ENCODE peak calls at places on chromosomes 7 and 10, in five cellular contexts. U is body of pancreas, Y is transverse colon, C is spleen, A is IMR-90. L is an unnamed sample.

GRCh38 chr10:69696073-69696731 is 66.2 kb downstream of the FAM241B start:
- DNase-seq in U (peak; percentile 33), Y (no peak), C (no peak), A (peak; percentile 91), L (no peak)

GRCh38 chr10:1297566-1298301 is 241.5 kb downstream of the WDR37 start:
- DNase-seq in U (no peak), Y (no peak), C (no peak), A (no peak), L (no peak)

GRCh38 chr7:2037805-2038635 is 194.7 kb downstream of the MAD1L1 start:
- DNase-seq in U (peak; percentile 68), Y (no peak), C (peak; percentile 60), A (peak; percentile 80), L (peak; percentile 24)

GRCh38 chr10:14360515-14360914 is 29.8 kb upstream of the FRMD4A start:
- DNase-seq in U (no peak), Y (no peak), C (no peak), A (no peak), L (no peak)

GRCh38 chr10:114876602-114877300 is 55.2 kb downstream of the FHIP2A start:
- DNase-seq in U (peak; percentile 79), Y (peak; percentile 62), C (peak; percentile 82), A (peak; percentile 58), L (peak; percentile 29)

GRCh38 chr10:60521974-60522405 is 132.3 kb upstream of the ANK3 start:
- DNase-seq in U (peak; percentile 22), Y (no peak), C (no peak), A (peak; percentile 4), L (no peak)

GRCh38 chr10:97765201-97765600 is 6.6 kb downstream of the SFRP5 start:
- DNase-seq in U (no peak), Y (peak; percentile 27), C (peak; percentile 70), A (no peak), L (no peak)

GRCh38 chr10:93746844-93747284 is 10.9 kb upstream of the LGI1 start:
- DNase-seq in U (no peak), Y (peak; percentile 22), C (no peak), A (peak; percentile 89), L (no peak)

GRCh38 chr7:28106316-28106957 is 74.2 kb downstream of the JAZF1 start:
- DNase-seq in U (peak; percentile 14), Y (no peak), C (no peak), A (peak; percentile 93), L (no peak)

GRCh38 chr7:129780257-129781127 is 169.0 kb downstream of the NRF1 start:
- DNase-seq in U (peak; percentile 96), Y (peak; percentile 91), C (peak; percentile 83), A (no peak), L (peak; percentile 92)

GRCh38 chr7:115526272-115526671 is 504.3 kb downstream of the TFEC start:
- DNase-seq in U (no peak), Y (no peak), C (no peak), A (no peak), L (no peak)

DNA sequence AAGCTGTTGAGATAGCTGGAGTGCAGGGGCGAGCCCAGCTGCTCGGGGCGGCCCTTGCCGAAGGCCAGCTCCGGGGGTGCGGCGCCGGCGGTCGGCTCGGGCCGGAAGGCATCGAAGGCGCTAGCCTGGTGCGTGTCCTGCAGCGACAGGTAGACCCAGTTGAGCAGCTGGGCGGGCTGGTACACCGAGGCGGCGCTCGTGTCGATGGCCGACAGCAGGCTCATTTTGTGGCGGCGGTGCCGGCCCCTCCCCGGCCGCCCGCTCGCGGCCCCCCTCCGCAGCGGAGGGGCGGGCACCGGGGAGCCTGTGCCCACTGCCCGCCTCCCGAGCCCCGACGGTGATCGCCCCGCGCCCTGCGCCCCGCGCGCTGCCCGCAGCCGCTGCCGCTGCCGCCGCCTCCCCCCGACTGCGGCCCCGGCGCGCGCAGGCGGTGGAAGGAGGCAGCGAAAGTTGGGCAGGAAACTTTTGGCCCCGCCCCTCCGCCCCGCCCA is at the start of gene ZCCHC24:
- DNase-seq in U (peak; percentile 72), Y (peak; percentile 58), C (peak; percentile 94), A (no peak), L (no peak)
- TF ChIP-seq POLR2A in U (peak; percentile 9), Y (no peak), C (peak; percentile 50), A (peak; percentile 74), L (peak; percentile 23)

DNA sequence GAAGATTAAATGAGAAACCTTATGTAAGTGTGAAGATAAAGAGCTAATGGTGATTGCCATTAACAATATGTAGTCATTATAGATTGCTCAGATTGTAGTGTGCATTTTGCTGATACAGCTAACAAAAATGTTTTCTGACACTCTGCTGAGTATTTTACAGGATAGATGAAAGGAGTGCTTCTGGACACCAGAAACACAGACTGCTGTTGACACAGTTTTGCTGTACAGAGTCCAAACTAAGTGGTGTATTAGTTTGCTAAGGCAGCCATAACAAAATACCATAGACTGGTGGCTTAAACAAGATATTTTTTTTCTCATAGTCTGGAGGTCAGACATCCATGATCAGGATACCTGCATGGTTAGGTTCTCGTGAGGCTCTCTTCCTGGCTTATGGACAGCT is 2.2 kb downstream of the SMC3 start:
- DNase-seq in U (no peak), Y (no peak), C (no peak), A (no peak), L (no peak)
- H3K27ac ChIP-seq in U (no peak overlapping the region), Y (no peak overlapping the region), C (no peak overlapping the region), A (no peak overlapping the region), L (no peak overlapping the region)

GRCh38 chr10:29634764-29635625 is at the start of gene SVIL:
- DNase-seq in U (peak; percentile 27), Y (peak; percentile 75), C (no peak), A (peak; percentile 71), L (peak; percentile 56)
- TF ChIP-seq POLR2A in U (no peak), Y (peak; percentile 56), C (no peak), A (no peak), L (no peak)

DNA sequence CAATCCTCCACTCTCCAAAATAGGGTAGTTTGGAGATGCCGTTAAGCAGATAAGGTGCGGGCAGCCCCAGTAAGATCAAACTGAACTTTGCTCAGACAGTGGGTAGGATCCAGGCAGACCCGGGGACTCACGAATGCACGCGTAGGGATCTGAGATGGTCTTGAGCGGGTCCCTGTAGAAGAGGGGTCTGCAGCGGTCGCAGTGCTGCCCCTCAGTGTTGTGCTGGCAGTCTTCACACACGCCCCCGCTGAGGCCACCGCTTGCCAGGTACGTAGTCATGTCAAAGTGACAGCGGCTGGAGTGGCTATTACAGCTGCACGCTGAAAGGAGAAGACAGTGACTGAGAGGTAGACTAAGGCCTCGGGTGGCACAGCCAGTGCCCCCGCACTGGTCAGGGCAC is 27.2 kb downstream of the LAMB4 start:
- DNase-seq in U (no peak), Y (no peak), C (no peak), A (no peak), L (no peak)
- H3K27ac ChIP-seq in U (no peak overlapping the region), Y (peak overlapping the region; percentile 9), C (no peak overlapping the region), A (peak overlapping the region; percentile 44), L (no peak overlapping the region)

DNA sequence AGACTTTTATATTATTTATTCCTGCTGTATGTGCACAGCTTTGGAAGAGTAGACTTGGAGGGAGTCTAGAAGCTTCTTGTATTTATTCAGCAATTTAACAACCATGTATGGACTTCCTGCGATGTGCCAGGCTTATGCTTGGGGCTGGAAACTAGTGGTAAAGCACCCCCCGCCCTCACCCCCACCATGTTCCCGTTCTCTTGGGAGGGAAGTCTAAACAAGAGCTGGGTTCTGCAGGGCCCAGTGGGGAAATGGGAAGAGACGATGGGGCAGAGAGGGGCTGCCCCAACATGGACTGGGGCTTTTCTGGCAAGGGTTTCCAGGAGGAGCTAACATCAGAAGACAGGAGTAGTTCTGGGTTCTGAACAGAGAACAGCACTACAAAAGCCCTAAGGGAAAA is 8.0 kb downstream of the RASSF4 start:
- DNase-seq in U (no peak), Y (no peak), C (peak; percentile 78), A (no peak), L (no peak)
- TF ChIP-seq POLR2A in U (no peak), Y (no peak), C (no peak), A (no peak), L (no peak)